ENCODE peak calls at places on chromosome 10, in nine cellular contexts. T is mesendoderm; W is T follicular helper cell; P is posterior cingulate gyrus; F is iris pigment epithelial cell; C is cardiac muscle cell; R is NCI-H2081 treated with DMSO at 0.1 percent for 48 hours; Q is AG04449; A is stimulated activated CD4-positive, alpha-beta T cell treated with anti-CD3 and anti-CD28 coated beads, Interleukin-4, amount 100 ng/mL, for 1 hour. H is an unnamed sample.

GRCh38 chr10:77201135-77202111 is 436.2 kb downstream of the KCNMA1 start:
- DNase-seq in F (no peak), P (peak), C (no peak), Q (no peak), W (no peak), A (no peak), T (peak), R (no peak), H (no peak)

GRCh38 chr10:81963606-81964005 is 88.6 kb downstream of the NRG3 start:
- DNase-seq in A (no peak), C (no peak), Q (no peak), R (no peak), T (no peak), F (no peak), P (no peak), W (no peak), H (no peak)

GRCh38 chr10:86785021-86785420 is 28.6 kb downstream of the BMPR1A start:
- DNase-seq in C (no peak), R (no peak), Q (no peak), W (no peak), A (no peak), T (no peak), F (peak), P (no peak), H (no peak)

GRCh38 chr10:123287594-123288247 is 133.5 kb downstream of the BUB3 start:
- DNase-seq in W (no peak), T (no peak), P (no peak), A (peak), Q (no peak), C (no peak), F (peak), R (no peak), H (no peak)

GRCh38 chr10:101749033-101749432 is 26.9 kb downstream of the FGF8 start:
- DNase-seq in C (peak), F (no peak), Q (no peak), W (no peak), A (no peak), T (peak), P (no peak), R (no peak), H (no peak)

GRCh38 chr10:113135025-113135424 is 185.0 kb downstream of the TCF7L2 start:
- DNase-seq in R (no peak), A (no peak), W (no peak), Q (no peak), C (no peak), F (no peak), P (no peak), T (no peak), H (no peak)

GRCh38 chr10:114311496-114312195 is 72.6 kb downstream of the VWA2 start:
- DNase-seq in T (no peak), C (no peak), P (no peak), A (no peak), F (no peak), W (no peak), Q (no peak), R (no peak), H (no peak)

GRCh38 chr10:59954296-59954695 is 47.9 kb upstream of the CCDC6 start:
- DNase-seq in R (no peak), A (no peak), Q (peak), F (peak), T (no peak), W (no peak), P (no peak), C (no peak), H (no peak)

GRCh38 chr10:92696606-92697383 is 7.0 kb downstream of the HHEX start:
- DNase-seq in F (no peak), R (no peak), W (no peak), A (no peak), Q (no peak), P (no peak), T (peak), C (no peak), H (no peak)

GRCh38 chr10:11320809-11321520 is 290.5 kb downstream of the USP6NL start:
- DNase-seq in P (peak), R (no peak), A (no peak), T (no peak), Q (no peak), F (no peak), C (no peak), W (no peak), H (no peak)

GRCh38 chr10:11782793-11783557 is 40.2 kb upstream of the PROSER2 start:
- DNase-seq in W (no peak), P (peak), R (no peak), F (peak), A (no peak), T (peak), Q (no peak), C (peak), H (no peak)

GRCh38 chr10:31623466-31623865 is 304.4 kb downstream of the ZEB1 start:
- DNase-seq in T (no peak), Q (no peak), C (no peak), P (no peak), F (no peak), R (no peak), W (no peak), A (no peak), H (no peak)

GRCh38 chr10:131437556-131438465 is 126.3 kb upstream of the TCERG1L start:
- DNase-seq in T (no peak), P (peak), W (no peak), Q (no peak), A (no peak), R (no peak), F (no peak), C (no peak), H (no peak)

GRCh38 chr10:7626283-7626682 is 40.5 kb downstream of the ITIH5 start:
- DNase-seq in C (no peak), A (no peak), F (peak), T (no peak), P (no peak), Q (no peak), W (no peak), R (no peak), H (no peak)

GRCh38 chr10:96565774-96566173 is 21.0 kb downstream of the TM9SF3 start:
- DNase-seq in W (no peak), F (peak), C (no peak), A (no peak), P (no peak), T (no peak), R (no peak), Q (no peak), H (no peak)

GRCh38 chr10:89393898-89394297 is 1.5 kb downstream of the IFIT1 start:
- DNase-seq in P (no peak), A (no peak), W (no peak), T (no peak), C (no peak), Q (no peak), R (no peak), F (no peak), H (no peak)